ENCODE peak calls at places on chromosomes 3 and 15, in four cellular contexts. One of them, this sample, is unnamed.

GRCh38 chr3:197151562-197151961 is 121.9 kb upstream of the MELTF start:
- DNase-seq in activated CD8-positive, alpha-beta memory T cell treated with anti-CD3 and anti-CD28 coated beads, Interleukin-2, amount 50 U/mL, for 48 hours: no peak
- DNase-seq in germinal center: no peak
- DNase-seq in upper lobe of right lung: no peak
- DNase-seq in this sample: no peak

GRCh38 chr3:15051531-15051930 is 13.6 kb downstream of the MRPS25 start:
- DNase-seq in germinal center: peak
- DNase-seq in upper lobe of right lung: peak
- DNase-seq in activated CD8-positive, alpha-beta memory T cell treated with anti-CD3 and anti-CD28 coated beads, Interleukin-2, amount 50 U/mL, for 48 hours: peak
- DNase-seq in this sample: no peak

GRCh38 chr15:84859143-84859542 is 25.3 kb upstream of the SLC28A1 start:
- DNase-seq in upper lobe of right lung: peak
- DNase-seq in germinal center: no peak
- DNase-seq in activated CD8-positive, alpha-beta memory T cell treated with anti-CD3 and anti-CD28 coated beads, Interleukin-2, amount 50 U/mL, for 48 hours: no peak
- DNase-seq in this sample: no peak

GRCh38 chr3:29521751-29522150 is 240.9 kb downstream of the RBMS3 start:
- DNase-seq in upper lobe of right lung: no peak
- DNase-seq in germinal center: no peak
- DNase-seq in activated CD8-positive, alpha-beta memory T cell treated with anti-CD3 and anti-CD28 coated beads, Interleukin-2, amount 50 U/mL, for 48 hours: no peak
- DNase-seq in this sample: no peak

GRCh38 chr3:12750658-12751071 is 8.4 kb downstream of the TMEM40 start:
- DNase-seq in activated CD8-positive, alpha-beta memory T cell treated with anti-CD3 and anti-CD28 coated beads, Interleukin-2, amount 50 U/mL, for 48 hours: peak
- DNase-seq in germinal center: no peak
- DNase-seq in upper lobe of right lung: no peak
- DNase-seq in this sample: no peak

GRCh38 chr3:190384241-190384863 is 3.6 kb upstream of the CLDN16 start:
- DNase-seq in activated CD8-positive, alpha-beta memory T cell treated with anti-CD3 and anti-CD28 coated beads, Interleukin-2, amount 50 U/mL, for 48 hours: no peak
- DNase-seq in germinal center: peak
- DNase-seq in upper lobe of right lung: no peak
- DNase-seq in this sample: no peak

GRCh38 chr3:67853520-67853919 is 199.1 kb upstream of the SUCLG2 start:
- DNase-seq in activated CD8-positive, alpha-beta memory T cell treated with anti-CD3 and anti-CD28 coated beads, Interleukin-2, amount 50 U/mL, for 48 hours: no peak
- DNase-seq in upper lobe of right lung: no peak
- DNase-seq in germinal center: no peak
- DNase-seq in this sample: no peak

GRCh38 chr15:66154581-66154980 is 99.0 kb downstream of the MEGF11 start:
- DNase-seq in upper lobe of right lung: no peak
- DNase-seq in germinal center: peak
- DNase-seq in activated CD8-positive, alpha-beta memory T cell treated with anti-CD3 and anti-CD28 coated beads, Interleukin-2, amount 50 U/mL, for 48 hours: no peak
- DNase-seq in this sample: no peak

GRCh38 chr15:28269097-28269496 is 52.9 kb downstream of the HERC2 start:
- DNase-seq in activated CD8-positive, alpha-beta memory T cell treated with anti-CD3 and anti-CD28 coated beads, Interleukin-2, amount 50 U/mL, for 48 hours: no peak
- DNase-seq in germinal center: no peak
- DNase-seq in upper lobe of right lung: no peak
- DNase-seq in this sample: no peak

GRCh38 chr15:73809728-73810501 is 56.8 kb upstream of the INSYN1 start:
- DNase-seq in upper lobe of right lung: no peak
- DNase-seq in germinal center: no peak
- DNase-seq in activated CD8-positive, alpha-beta memory T cell treated with anti-CD3 and anti-CD28 coated beads, Interleukin-2, amount 50 U/mL, for 48 hours: no peak
- DNase-seq in this sample: no peak